ENCODE peak calls at places on chromosomes 7 and 10, in five cellular contexts. T, W, N, Q and B are unnamed samples.

GRCh38 chr7:3927446-3928110 is 626.5 kb downstream of the SDK1 start:
- DNase-seq in T (no peak), W (no peak), N (no peak), Q (no peak), B (no peak)

GRCh38 chr7:28362812-28363211 is 49.5 kb upstream of the CREB5 start:
- DNase-seq in T (no peak), W (no peak), N (no peak), Q (no peak), B (no peak)

GRCh38 chr7:24442170-24442777 is 131.0 kb upstream of the PALS2 start:
- DNase-seq in T (no peak), W (no peak), N (no peak), Q (no peak), B (no peak)

GRCh38 chr10:11719496-11719895 is 22.7 kb upstream of the ECHDC3 start:
- DNase-seq in T (no peak), W (no peak), N (no peak), Q (no peak), B (no peak)

GRCh38 chr10:75438275-75438674 is 6.9 kb downstream of the LRMDA start:
- DNase-seq in T (no peak), W (no peak), N (no peak), Q (no peak), B (no peak)

GRCh38 chr10:131141207-131141606 is 170.3 kb downstream of the TCERG1L start:
- DNase-seq in T (no peak), W (no peak), N (no peak), Q (no peak), B (no peak)

GRCh38 chr7:102222445-102222844 is 64.2 kb upstream of the SH2B2 start:
- DNase-seq in T (no peak), W (no peak), N (no peak), Q (no peak), B (no peak)

GRCh38 chr7:156515911-156516790 is 124.4 kb upstream of the RNF32 start:
- DNase-seq in T (no peak), W (no peak), N (no peak), Q (no peak), B (no peak)

GRCh38 chr10:124403548-124403947 is 15.2 kb downstream of the OAT start:
- DNase-seq in T (peak; percentile 30), W (no peak), N (peak; percentile 74), Q (no peak), B (peak; percentile 81)

GRCh38 chr7:52507546-52507945 is 527.9 kb upstream of the POM121L12 start:
- DNase-seq in T (no peak), W (no peak), N (no peak), Q (no peak), B (no peak)

GRCh38 chr10:129771576-129772471 is 192.2 kb downstream of the EBF3 start:
- DNase-seq in T (peak; percentile 3), W (peak; percentile 32), N (no peak), Q (no peak), B (no peak)

DNA sequence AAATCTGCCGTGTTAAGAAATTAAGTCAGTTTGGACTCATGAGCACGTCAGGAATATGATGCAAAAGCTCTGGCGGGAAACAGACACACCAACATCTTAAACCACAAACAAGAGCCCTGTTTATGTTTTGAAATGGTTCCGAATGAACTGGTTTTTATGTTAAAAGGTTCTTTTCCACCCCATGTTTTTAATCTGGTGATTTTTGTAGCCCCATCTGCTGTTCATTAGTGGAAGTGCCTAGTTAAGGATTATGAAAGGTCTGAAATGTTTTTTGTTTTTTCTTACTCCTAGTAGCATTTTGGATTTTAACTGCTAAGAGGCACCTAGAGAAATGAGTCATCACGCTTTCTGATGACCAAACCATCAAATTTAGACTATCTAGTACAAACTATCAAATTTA is 404.1 kb upstream of the MKI67 start:
- DNase-seq in T (no peak), W (no peak), N (no peak), Q (no peak), B (no peak)
- TF ChIP-seq CTCF in T (peak; percentile 47), W (peak; percentile 36), N (no peak), Q (peak; percentile 75), B (peak; percentile 67)

DNA sequence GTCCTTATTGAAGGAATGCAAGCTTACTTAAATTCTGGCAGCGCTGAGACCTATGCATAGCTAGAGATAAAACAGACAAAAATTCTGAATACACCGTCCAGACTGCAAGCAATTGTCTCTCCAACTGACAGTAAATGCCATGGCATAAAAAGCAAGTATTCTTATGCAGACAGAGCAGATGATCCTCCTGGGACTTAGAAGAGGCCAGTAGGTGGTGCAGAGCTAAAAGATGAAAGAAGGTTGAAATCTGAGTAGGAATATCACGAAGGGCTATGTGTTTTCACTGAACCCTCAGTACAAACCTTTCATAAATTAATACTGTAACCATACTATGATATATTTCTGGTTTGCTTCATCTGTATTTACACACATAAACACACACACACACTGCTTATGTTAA is 157.0 kb upstream of the CACNA2D1 start:
- DNase-seq in T (no peak), W (no peak), N (no peak), Q (no peak), B (no peak)
- TF ChIP-seq CTCF in T (no peak), W (no peak), N (no peak), Q (peak; percentile 9), B (no peak)

GRCh38 chr7:99408347-99409191 is at the start of the genes BUD31 and PDAP1:
- DNase-seq in T (peak; percentile 86), W (peak; percentile 95), N (peak; percentile 85), Q (peak; percentile 88), B (peak; percentile 93)
- TF ChIP-seq CTCF in T (no peak), W (peak; percentile 25), N (no peak), Q (no peak), B (peak; percentile 23)

DNA sequence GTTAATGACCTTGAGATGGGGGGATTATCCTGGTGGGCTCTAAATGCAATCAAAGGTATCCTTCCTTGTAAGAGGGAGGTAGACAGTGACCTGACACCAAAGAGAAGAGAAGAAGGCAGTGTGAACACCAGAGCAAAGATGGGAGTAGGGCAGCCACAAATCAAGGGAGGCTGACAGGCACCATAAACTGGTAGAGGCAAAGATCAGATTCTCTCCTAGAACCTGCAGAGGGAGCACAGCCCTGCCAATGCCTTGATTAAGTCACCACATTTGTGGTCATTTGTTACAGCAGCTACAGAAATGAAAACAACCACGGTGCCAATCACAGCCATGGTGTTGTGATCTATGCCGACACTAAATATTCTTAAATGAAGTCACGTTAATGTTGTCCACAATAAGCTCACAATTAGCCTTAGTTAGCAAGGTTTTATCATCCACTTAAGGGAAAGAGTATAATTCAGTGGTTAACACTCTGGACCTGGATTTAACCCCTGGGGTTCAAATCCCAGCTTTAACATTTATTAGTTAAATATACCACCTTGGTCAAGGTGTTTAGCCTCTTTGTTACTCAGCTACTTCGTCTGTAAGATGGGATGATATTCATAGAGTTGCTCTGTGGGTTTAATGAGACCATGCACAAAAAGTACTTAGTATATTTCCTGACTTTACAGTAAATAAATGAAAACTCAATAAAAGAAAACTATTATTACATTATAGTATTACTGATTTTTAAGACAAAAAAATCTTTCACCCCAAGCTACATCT is 70.8 kb downstream of the SGMS1 start:
- DNase-seq in T (no peak), W (no peak), N (no peak), Q (no peak), B (peak; percentile 38)
- TF ChIP-seq CTCF in T (no peak), W (peak; percentile 37), N (peak; percentile 40), Q (no peak), B (peak; percentile 60)

GRCh38 chr7:47435889-47436312 is 146.0 kb downstream of the TNS3 start:
- DNase-seq in T (peak; percentile 58), W (no peak), N (peak; percentile 31), Q (peak; percentile 48), B (peak; percentile 73)
- TF ChIP-seq CTCF in T (peak; percentile 25), W (peak; percentile 71), N (peak; percentile 68), Q (peak; percentile 77), B (peak; percentile 83)

GRCh38 chr10:114345701-114346100 is 58.6 kb downstream of the AFAP1L2 start:
- DNase-seq in T (no peak), W (no peak), N (no peak), Q (no peak), B (no peak)

GRCh38 chr10:114347191-114347739 is 57.0 kb downstream of the AFAP1L2 start:
- DNase-seq in T (no peak), W (no peak), N (no peak), Q (no peak), B (no peak)

GRCh38 chr10:114347791-114348190 is 56.5 kb downstream of the AFAP1L2 start:
- DNase-seq in T (no peak), W (no peak), N (no peak), Q (no peak), B (no peak)

GRCh38 chr10:114343623-114344306 is 60.5 kb downstream of the AFAP1L2 start:
- DNase-seq in T (no peak), W (no peak), N (no peak), Q (no peak), B (no peak)

DNA sequence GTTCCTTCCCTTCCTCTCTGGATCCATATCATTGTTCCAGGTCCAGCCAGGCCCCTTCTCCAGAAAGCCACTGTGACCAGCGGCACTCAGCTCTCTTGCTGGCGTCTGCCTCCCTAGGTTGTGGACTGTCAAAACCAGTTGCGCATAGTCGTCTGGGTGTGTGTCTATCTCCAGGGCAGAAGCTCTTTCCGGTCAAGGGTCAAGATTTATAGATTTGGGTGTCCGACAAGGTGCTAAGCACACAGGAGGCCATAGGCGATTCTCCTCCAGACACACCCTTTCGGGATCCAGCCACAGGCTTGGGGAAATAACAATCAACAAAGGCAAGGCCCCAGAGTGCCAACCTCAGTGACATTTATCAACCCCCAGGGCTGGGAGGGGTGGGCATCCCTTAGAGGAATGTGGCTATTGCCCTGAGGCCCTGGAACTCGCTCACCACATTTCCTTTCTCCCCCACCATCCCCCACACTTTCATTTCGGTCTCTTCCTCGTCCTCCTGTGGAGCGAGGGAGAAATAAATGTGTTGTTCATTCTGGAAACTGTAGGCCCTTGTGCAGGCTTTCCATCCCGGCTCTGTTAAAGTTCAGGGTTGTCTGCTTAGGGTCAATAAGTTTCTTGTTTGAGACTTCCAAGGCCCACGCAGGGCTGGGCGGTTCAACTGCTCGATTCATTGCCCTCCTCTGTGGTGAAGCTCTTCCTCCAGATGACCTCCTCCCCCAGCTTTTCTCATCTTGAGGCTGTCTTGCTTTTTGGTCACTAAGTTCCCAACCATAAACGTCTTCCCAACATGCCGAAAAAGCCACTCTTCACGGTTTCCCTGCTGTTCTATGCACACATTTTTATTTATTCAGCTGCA is 57.9 kb downstream of the AFAP1L2 start:
- DNase-seq in T (no peak), W (no peak), N (no peak), Q (peak; percentile 51), B (no peak)
- TF ChIP-seq CTCF in T (no peak), W (no peak), N (no peak), Q (no peak), B (no peak)

GRCh38 chr7:83947260-83947659 is 247.3 kb downstream of the SEMA3A start:
- DNase-seq in T (peak; percentile 54), W (no peak), N (no peak), Q (no peak), B (no peak)
- TF ChIP-seq CTCF in T (peak; percentile 37), W (peak; percentile 43), N (peak; percentile 68), Q (peak; percentile 41), B (peak; percentile 73)

GRCh38 chr10:22245567-22245966 is 27.8 kb upstream of the EBLN1 start:
- DNase-seq in T (no peak), W (no peak), N (no peak), Q (no peak), B (no peak)

GRCh38 chr10:22246680-22247391 is 29.0 kb upstream of the EBLN1 start:
- DNase-seq in T (no peak), W (no peak), N (no peak), Q (no peak), B (peak; percentile 69)

GRCh38 chr10:22243321-22243720 is 25.5 kb upstream of the EBLN1 start:
- DNase-seq in T (no peak), W (no peak), N (no peak), Q (no peak), B (no peak)

GRCh38 chr10:22244001-22244400 is 26.2 kb upstream of the EBLN1 start:
- DNase-seq in T (peak; percentile 49), W (no peak), N (no peak), Q (no peak), B (no peak)

GRCh38 chr10:22244855-22245254 is 27.0 kb upstream of the EBLN1 start:
- DNase-seq in T (no peak), W (no peak), N (no peak), Q (no peak), B (no peak)
- TF ChIP-seq CTCF in T (no peak), W (no peak), N (no peak), Q (no peak), B (no peak)